ENCODE peak calls at places on chromosomes 16 and 17, in six cellular contexts. P is lower leg skin, G is GDM1, I is BJ, R is left cardiac atrium, T is tibial nerve. N is an unnamed sample.
A peak's percentile ranks its signal among the peaks of the same experiment; 100 is the strongest.

GRCh38 chr17:83122834-83123233 is 43.4 kb downstream of the METRNL start:
- DNase-seq in P (peak; percentile 90), G (no peak), I (no peak), R (no peak), T (no peak), N (no peak)

GRCh38 chr17:27396941-27397340 is 59.3 kb upstream of the KSR1 start:
- DNase-seq in G (no peak), T (no peak), P (peak; percentile 70), R (no peak), I (peak; percentile 80), N (no peak)

GRCh38 chr16:106623-107324 is 28.7 kb downstream of the MPG start:
- DNase-seq in R (peak; percentile 56), P (no peak), T (peak; percentile 65), I (no peak), G (peak; percentile 45), N (no peak)

GRCh38 chr16:90020838-90021382 is 1.7 kb upstream of the DBNDD1 start:
- DNase-seq in R (no peak), P (no peak), G (no peak), T (no peak), I (no peak), N (no peak)

GRCh38 chr17:65850486-65850885 is 289.0 kb upstream of the AXIN2 start:
- DNase-seq in T (no peak), P (no peak), R (no peak), I (no peak), G (no peak), N (no peak)

GRCh38 chr17:43338886-43339516 is 59.8 kb upstream of the ARL4D start:
- DNase-seq in I (no peak), P (peak; percentile 93), G (peak; percentile 47), R (peak; percentile 72), T (peak; percentile 79), N (peak; percentile 50)

GRCh38 chr17:2634361-2634960 is 41.0 kb downstream of the PAFAH1B1 start:
- DNase-seq in T (no peak), G (no peak), I (no peak), P (no peak), R (no peak), N (no peak)

GRCh38 chr16:2009302-2009711 is 314 bp downstream of the ZNF598 start:
- DNase-seq in R (no peak), T (no peak), G (no peak), P (no peak), I (no peak), N (no peak)

GRCh38 chr17:47741109-47741792 is 8.2 kb downstream of the TBX21 start:
- DNase-seq in P (peak; percentile 65), G (no peak), I (no peak), T (no peak), R (no peak), N (no peak)

GRCh38 chr17:5877948-5878347 is 192.2 kb upstream of the WSCD1 start:
- DNase-seq in P (no peak), R (peak; percentile 51), T (no peak), G (no peak), I (no peak), N (no peak)

GRCh38 chr16:85402910-85403692 is 210.0 kb upstream of the GSE1 start:
- DNase-seq in I (no peak), R (peak; percentile 77), P (peak; percentile 82), T (no peak), G (no peak), N (no peak)

GRCh38 chr16:67800252-67801046 is 5.9 kb downstream of the RANBP10 start:
- DNase-seq in G (no peak), T (no peak), R (peak; percentile 52), P (peak; percentile 86), I (no peak), N (no peak)

GRCh38 chr17:876272-876671 is 94.1 kb downstream of the MRM3 start:
- DNase-seq in I (no peak), G (no peak), P (no peak), T (no peak), R (no peak), N (no peak)

GRCh38 chr17:62824290-62825135 is 16.4 kb upstream of the MARCHF10 start:
- DNase-seq in I (peak; percentile 89), G (no peak), T (no peak), P (peak; percentile 17), R (no peak), N (no peak)

GRCh38 chr16:69561901-69562300 is 3.9 kb upstream of the NFAT5 start:
- DNase-seq in P (no peak), I (no peak), G (no peak), R (no peak), T (no peak), N (no peak)

GRCh38 chr17:27878776-27879562 is 14.2 kb downstream of the LYRM9 start:
- DNase-seq in G (no peak), I (no peak), T (no peak), R (no peak), P (no peak), N (no peak)

GRCh38 chr17:6070895-6071511 is 824 bp downstream of the WSCD1 start:
- DNase-seq in G (no peak), P (no peak), T (no peak), I (no peak), R (no peak), N (no peak)

GRCh38 chr16:85523602-85524364 is 89.3 kb upstream of the GSE1 start:
- DNase-seq in G (no peak), I (no peak), P (no peak), R (peak; percentile 67), T (no peak), N (no peak)